ENCODE peak calls at places on chromosomes 16 and 17, in eight cellular contexts. P is tibial artery, O is H9, G is cardiac muscle cell, J is breast epithelium, T is SJSA1, A is IMR-90, Z is HCT116. F is an unnamed sample.

GRCh38 chr17:81135503-81136283 is 29.6 kb upstream of the PVALEF start:
- DNase-seq in G (no peak), T (no peak), Z (no peak), A (no peak), J (no peak), P (no peak), O (no peak), F (no peak)

GRCh38 chr17:32519769-32520701 is 33.2 kb downstream of the CDK5R1 start:
- DNase-seq in O (peak; percentile 55), Z (no peak), A (no peak), G (no peak), T (no peak), J (no peak), P (no peak), F (peak; percentile 49)

GRCh38 chr17:67998466-67998865 is 2.2 kb upstream of the C17orf58 start:
- DNase-seq in O (peak; percentile 20), G (no peak), Z (no peak), T (no peak), J (no peak), P (no peak), A (no peak), F (no peak)

GRCh38 chr16:14057878-14058382 is 13.2 kb upstream of the MRTFB start:
- DNase-seq in Z (no peak), J (peak; percentile 59), A (no peak), G (no peak), P (peak; percentile 44), O (no peak), T (no peak), F (peak; percentile 75)

GRCh38 chr17:50477976-50478375 is 684 bp upstream of the RSAD1 start:
- DNase-seq in G (no peak), J (no peak), A (no peak), O (no peak), T (no peak), P (no peak), Z (no peak), F (no peak)

GRCh38 chr16:12027091-12027490 is 50.6 kb downstream of the SNX29 start:
- DNase-seq in Z (peak; percentile 21), A (no peak), P (no peak), T (no peak), J (no peak), O (peak; percentile 64), G (no peak), F (peak; percentile 12)

GRCh38 chr17:50048146-50048720 is 7.7 kb upstream of the ITGA3 start:
- DNase-seq in J (no peak), A (no peak), G (no peak), T (peak; percentile 48), Z (no peak), P (no peak), O (no peak), F (no peak)

GRCh38 chr16:47966325-47966724 is 189.5 kb downstream of the ABCC12 start:
- DNase-seq in T (no peak), P (no peak), G (no peak), J (no peak), A (no peak), O (peak; percentile 7), Z (no peak), F (no peak)

GRCh38 chr17:17116406-17116805 is 74.1 kb downstream of the MPRIP start:
- DNase-seq in T (no peak), Z (no peak), A (no peak), P (no peak), G (no peak), O (no peak), J (no peak), F (no peak)
- H3K4me1 ChIP-seq in T (peaks cover 20% of the 10 kb centered on the region), Z (peaks cover 16% of the 10 kb centered on the region), A (peaks cover 33% of the 10 kb centered on the region), P (peaks cover 59% of the 10 kb centered on the region), G (peaks cover 9% of the 10 kb centered on the region), O (no peaks in the 10 kb centered on the region), J (peaks cover 11% of the 10 kb centered on the region), F (peaks cover 18% of the 10 kb centered on the region)

GRCh38 chr16:4317471-4318170 is 1.8 kb downstream of the GLIS2 start:
- DNase-seq in Z (no peak), J (no peak), G (no peak), P (no peak), O (no peak), A (no peak), T (no peak), F (peak; percentile 66)

GRCh38 chr16:4320030-4320429 is 4.2 kb downstream of the GLIS2 start:
- DNase-seq in P (no peak), A (no peak), T (no peak), O (no peak), J (no peak), Z (no peak), G (no peak), F (no peak)

GRCh38 chr16:4316732-4317461 is 1.0 kb downstream of the GLIS2 start:
- DNase-seq in A (no peak), G (no peak), Z (no peak), O (no peak), J (no peak), T (peak; percentile 43), P (peak; percentile 55), F (no peak)

GRCh38 chr16:4319454-4319853 is 3.6 kb downstream of the GLIS2 start:
- DNase-seq in Z (no peak), O (no peak), T (no peak), P (peak; percentile 63), A (no peak), J (no peak), G (no peak), F (no peak)

DNA sequence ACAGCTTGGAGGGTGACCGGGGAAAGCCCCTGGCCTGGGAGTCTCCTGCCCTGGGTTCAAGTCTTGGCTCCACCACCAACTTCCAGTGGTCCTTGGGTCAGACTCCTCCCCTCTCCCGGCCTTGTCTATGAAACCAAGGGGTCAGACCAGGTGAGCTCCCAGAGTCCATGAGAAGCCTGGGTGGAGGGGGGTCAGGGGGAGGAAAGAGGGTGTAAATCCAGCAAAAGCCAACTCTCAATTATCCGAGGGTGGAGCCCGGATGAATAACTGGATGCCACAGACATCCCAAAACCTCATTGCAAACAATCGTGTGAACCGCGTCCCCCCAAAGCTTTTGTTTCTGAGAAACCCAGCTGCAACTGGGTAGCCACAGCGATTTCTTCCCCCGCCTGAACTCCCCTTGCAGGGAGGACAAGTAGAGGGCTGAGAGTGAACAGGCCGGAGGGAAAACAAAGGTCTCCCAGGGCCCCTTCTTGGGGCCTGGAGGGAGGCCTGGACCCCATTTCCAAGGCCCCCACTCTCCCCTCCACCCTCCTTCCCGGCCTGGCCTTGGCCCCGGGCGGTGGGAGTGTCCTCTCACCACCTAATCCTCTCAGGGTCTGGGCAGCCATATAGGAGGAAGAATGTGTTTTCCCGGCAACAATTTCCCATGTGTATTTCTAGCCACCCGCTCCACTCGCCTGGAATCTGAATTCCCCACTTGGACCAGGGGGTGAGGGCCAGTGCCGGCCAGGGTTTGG is 2.5 kb downstream of the GLIS2 start:
- DNase-seq in G (peak; percentile 45), O (no peak), A (no peak), J (no peak), P (no peak), Z (no peak), T (no peak), F (no peak)
- H3K4me1 ChIP-seq in G (peaks cover 40% of the 10 kb centered on the region), O (peaks cover 3% of the 10 kb centered on the region), A (peaks cover 24% of the 10 kb centered on the region), J (peaks cover 17% of the 10 kb centered on the region), P (peaks cover 66% of the 10 kb centered on the region), Z (peaks cover 63% of the 10 kb centered on the region), T (peaks cover 30% of the 10 kb centered on the region), F (peaks cover 24% of the 10 kb centered on the region)

GRCh38 chr16:24538756-24539294 is 541 bp upstream of the RBBP6 start:
- DNase-seq in Z (no peak), O (no peak), G (no peak), A (no peak), J (no peak), P (no peak), T (no peak), F (no peak)

GRCh38 chr16:24539295-24539849 is at the start of gene RBBP6:
- DNase-seq in O (peak; percentile 94), A (peak; percentile 96), G (peak; percentile 98), P (peak; percentile 95), J (peak; percentile 95), Z (peak; percentile 93), T (peak; percentile 98), F (peak; percentile 97)

GRCh38 chr16:24541534-24541933 is 2.2 kb downstream of the RBBP6 start:
- DNase-seq in O (no peak), Z (no peak), A (no peak), T (no peak), P (no peak), J (no peak), G (no peak), F (no peak)

GRCh38 chr16:24540575-24541240 is 1.3 kb downstream of the RBBP6 start:
- DNase-seq in P (no peak), Z (no peak), A (peak; percentile 19), G (peak; percentile 51), T (peak; percentile 49), O (no peak), J (no peak), F (peak; percentile 16)

DNA sequence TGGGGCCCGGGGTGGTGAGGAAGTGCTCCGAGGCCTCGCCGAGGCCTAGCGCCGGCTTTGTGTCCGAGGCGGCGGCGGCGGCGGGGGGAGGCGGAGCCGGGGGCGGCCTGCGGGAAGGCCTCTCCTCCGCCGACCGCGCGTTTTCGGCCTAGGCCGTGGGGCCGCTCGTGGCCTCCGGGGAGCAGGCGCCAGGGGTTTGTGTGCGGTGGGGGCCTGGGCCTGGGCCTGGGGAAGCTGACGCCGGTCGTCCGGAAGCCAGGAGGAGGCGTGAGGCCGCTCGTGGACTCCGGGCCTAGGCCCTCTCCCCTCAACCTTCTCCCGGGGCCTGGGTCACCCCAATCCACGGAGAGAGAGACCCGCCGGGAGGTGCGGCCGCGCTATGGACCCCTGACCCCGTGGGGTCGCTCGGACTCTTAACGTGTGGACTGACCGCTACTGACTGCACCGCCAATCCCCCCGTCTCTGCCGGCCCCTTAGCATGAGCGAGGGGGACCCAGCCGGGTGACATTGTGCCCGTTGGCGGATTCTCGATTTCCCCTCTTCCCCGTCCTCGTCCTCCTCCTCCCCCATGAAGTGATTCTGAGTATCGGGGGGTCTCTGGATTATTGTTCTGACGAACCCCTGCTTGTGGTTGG is 601 bp downstream of the RBBP6 start:
- DNase-seq in P (peak; percentile 41), O (no peak), J (peak; percentile 43), G (peak; percentile 55), A (peak; percentile 19), T (peak; percentile 52), Z (no peak), F (peak; percentile 61)
- H3K4me1 ChIP-seq in P (peaks cover 16% of the 10 kb centered on the region), O (no peaks in the 10 kb centered on the region), J (no peaks in the 10 kb centered on the region), G (peaks cover 32% of the 10 kb centered on the region), A (peaks cover 5% of the 10 kb centered on the region), T (peaks cover 32% of the 10 kb centered on the region), Z (peaks cover 33% of the 10 kb centered on the region), F (peaks cover 13% of the 10 kb centered on the region)

DNA sequence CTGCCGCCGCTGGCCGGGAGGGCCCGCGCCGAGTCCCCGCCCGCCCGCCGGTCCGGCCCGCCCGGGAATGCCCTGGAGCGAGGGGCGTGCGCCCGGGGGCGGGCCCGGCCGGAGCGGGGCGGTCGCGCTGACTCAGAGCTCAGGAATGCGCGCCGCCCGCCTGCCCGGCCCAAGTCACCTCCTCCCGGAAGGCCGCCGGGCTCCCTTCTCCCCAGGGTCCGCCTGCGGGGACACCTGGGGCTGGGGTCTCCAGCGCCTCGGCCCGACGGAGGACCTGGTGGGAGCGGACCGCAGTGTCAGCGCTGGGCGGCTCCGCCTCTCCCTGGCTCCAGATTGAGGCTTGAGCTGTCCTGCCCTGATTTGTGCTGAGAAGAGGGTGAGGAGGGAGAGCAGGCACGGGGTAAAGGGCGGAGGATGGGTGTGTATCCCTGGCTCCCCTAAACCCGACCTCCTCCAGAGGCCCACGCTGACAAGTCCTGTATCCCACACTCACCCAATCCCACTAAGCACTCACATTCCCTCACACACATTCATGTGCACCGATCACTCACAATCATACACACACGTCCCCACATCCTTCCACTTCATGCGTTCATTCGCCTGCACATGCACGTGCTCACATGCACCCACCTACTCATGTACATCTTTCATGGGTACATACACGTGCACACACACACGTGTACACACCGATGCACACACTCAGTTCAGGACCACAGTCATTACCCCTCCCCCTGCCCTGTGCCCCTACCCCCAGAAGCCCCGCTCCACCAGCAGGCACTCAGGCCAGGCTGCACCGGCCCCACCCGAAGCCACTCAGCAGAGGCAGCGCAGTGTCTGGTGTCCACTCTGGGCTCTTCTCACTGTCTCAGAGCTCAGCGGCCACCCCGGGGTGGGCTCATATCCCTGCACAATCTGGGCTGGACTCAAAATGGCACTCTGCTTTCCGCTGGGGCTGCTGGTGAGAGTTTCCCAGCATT is at the start of gene RHBDF1:
- DNase-seq in O (peak; percentile 75), Z (no peak), T (peak; percentile 53), P (no peak), G (peak; percentile 83), J (no peak), A (peak; percentile 47), F (peak; percentile 55)
- H3K4me1 ChIP-seq in O (peaks cover 6% of the 10 kb centered on the region), Z (peaks cover 47% of the 10 kb centered on the region), T (peaks cover 66% of the 10 kb centered on the region), P (peaks cover 81% of the 10 kb centered on the region), G (peaks cover 29% of the 10 kb centered on the region), J (peaks cover 36% of the 10 kb centered on the region), A (peaks cover 62% of the 10 kb centered on the region), F (peaks cover 62% of the 10 kb centered on the region)